ENCODE peak calls at places on chromosomes 4 and X, in eight cellular contexts. F is upper lobe of left lung, Y is GM12878, G is stomach, C is endothelial cell of umbilical vein, Z is transverse colon, L is K562, O is H1. X is an unnamed sample.

GRCh38 chrX:1323315-1323714 is 13.3 kb upstream of the IL3RA start:
- DNase-seq in F (peak), Y (peak), G (peak), C (peak), Z (peak), L (peak), O (peak), X (no peak)

GRCh38 chr4:42654606-42655005 is 2.3 kb downstream of the ATP8A1 start:
- DNase-seq in F (peak), Y (no peak), G (no peak), C (peak), Z (no peak), L (peak), O (no peak), X (no peak)

GRCh38 chr4:38894340-38894982 is 26.9 kb downstream of the FAM114A1 start:
- DNase-seq in F (no peak), Y (no peak), G (no peak), C (no peak), Z (no peak), L (no peak), O (no peak), X (no peak)

GRCh38 chrX:35380808-35381700 is 417.1 kb upstream of the MAGEB16 start:
- DNase-seq in F (no peak), Y (peak), G (no peak), C (peak), Z (no peak), L (no peak), O (no peak), X (no peak)

GRCh38 chr4:55256787-55257186 is 89.3 kb upstream of the SRD5A3 start:
- DNase-seq in F (no peak), Y (no peak), G (no peak), C (peak), Z (no peak), L (no peak), O (no peak), X (no peak)

GRCh38 chrX:103793541-103793932 is 16.9 kb downstream of the PLP1 start:
- DNase-seq in F (no peak), Y (no peak), G (no peak), C (no peak), Z (no peak), L (no peak), O (no peak), X (no peak)

GRCh38 chr4:81620442-81620841 is 148.7 kb upstream of the RASGEF1B start:
- DNase-seq in F (no peak), Y (no peak), G (no peak), C (no peak), Z (no peak), L (no peak), O (no peak), X (no peak)

GRCh38 chrX:97551821-97552220 is 668.1 kb downstream of the RPA4 start:
- DNase-seq in F (no peak), Y (no peak), G (no peak), C (no peak), Z (no peak), L (no peak), O (no peak), X (no peak)

GRCh38 chrX:776529-777230 is 146.1 kb downstream of the SHOX start:
- DNase-seq in F (no peak), Y (no peak), G (peak), C (no peak), Z (no peak), L (no peak), O (no peak), X (no peak)

GRCh38 chr4:172892300-172892699 is 276.3 kb upstream of the GALNT7 start:
- DNase-seq in F (no peak), Y (no peak), G (no peak), C (peak), Z (no peak), L (peak), O (peak), X (no peak)

GRCh38 chr4:143411527-143412480 is 75.1 kb downstream of the GAB1 start:
- DNase-seq in F (no peak), Y (no peak), G (no peak), C (peak), Z (no peak), L (no peak), O (no peak), X (no peak)

GRCh38 chrX:22012051-22012450 is 20.1 kb upstream of the PHEX start:
- DNase-seq in F (no peak), Y (no peak), G (no peak), C (no peak), Z (no peak), L (no peak), O (no peak), X (no peak)

GRCh38 chrX:150771116-150771515 is 77.9 kb downstream of the MTMR1 start:
- DNase-seq in F (no peak), Y (no peak), G (no peak), C (no peak), Z (no peak), L (no peak), O (no peak), X (no peak)

GRCh38 chrX:318068-318738 is 393 bp downstream of the GTPBP6 start:
- DNase-seq in F (peak), Y (peak), G (peak), C (peak), Z (peak), L (peak), O (peak), X (peak)

GRCh38 chr4:185597532-185598188 is 62.4 kb upstream of the PDLIM3 start:
- DNase-seq in F (peak), Y (peak), G (peak), C (peak), Z (peak), L (peak), O (no peak), X (peak)

GRCh38 chr4:86117781-86118302 is 242.0 kb downstream of the MAPK10 start:
- DNase-seq in F (no peak), Y (no peak), G (no peak), C (no peak), Z (no peak), L (no peak), O (no peak), X (no peak)

GRCh38 chr4:102342404-102343074 is 2.7 kb downstream of the SLC39A8 start:
- DNase-seq in F (no peak), Y (no peak), G (no peak), C (no peak), Z (no peak), L (peak), O (no peak), X (no peak)

GRCh38 chr4:98565646-98566403 is 92.6 kb downstream of the TSPAN5 start:
- DNase-seq in F (no peak), Y (no peak), G (no peak), C (no peak), Z (no peak), L (no peak), O (no peak), X (no peak)

GRCh38 chrX:31287861-31288260 is 216.0 kb upstream of the FTHL17 start:
- DNase-seq in F (no peak), Y (no peak), G (no peak), C (no peak), Z (no peak), L (no peak), O (no peak), X (no peak)

GRCh38 chr4:46484881-46485280 is 95.0 kb upstream of the GABRA2 start:
- DNase-seq in F (no peak), Y (no peak), G (no peak), C (no peak), Z (no peak), L (no peak), O (no peak), X (no peak)

GRCh38 chr4:7358100-7358735 is 76.5 kb downstream of the PSAPL1 start:
- DNase-seq in F (peak), Y (no peak), G (peak), C (peak), Z (no peak), L (no peak), O (no peak), X (no peak)

GRCh38 chr4:103634236-103634635 is 85.5 kb downstream of the TACR3 start:
- DNase-seq in F (no peak), Y (no peak), G (no peak), C (no peak), Z (no peak), L (no peak), O (no peak), X (no peak)

GRCh38 chrX:46251755-46252154 is 293.5 kb downstream of the ZNF674 start:
- DNase-seq in F (no peak), Y (no peak), G (no peak), C (no peak), Z (no peak), L (no peak), O (no peak), X (no peak)

GRCh38 chr4:71559957-71560541 is 221.2 kb downstream of the SLC4A4 start:
- DNase-seq in F (no peak), Y (no peak), G (no peak), C (peak), Z (no peak), L (no peak), O (no peak), X (no peak)

GRCh38 chr4:7655549-7656243 is 221.0 kb upstream of the PSAPL1 start:
- DNase-seq in F (no peak), Y (no peak), G (no peak), C (no peak), Z (no peak), L (peak), O (no peak), X (no peak)

GRCh38 chrX:123210252-123210651 is 26.2 kb downstream of the GRIA3 start:
- DNase-seq in F (no peak), Y (no peak), G (no peak), C (no peak), Z (no peak), L (no peak), O (no peak), X (no peak)

GRCh38 chrX:16853537-16853936 is 16.6 kb downstream of the RBBP7 start:
- DNase-seq in F (no peak), Y (no peak), G (no peak), C (no peak), Z (no peak), L (no peak), O (no peak), X (no peak)

GRCh38 chr4:6027392-6027791 is 9.2 kb upstream of the C4orf50 start:
- DNase-seq in F (no peak), Y (no peak), G (no peak), C (no peak), Z (no peak), L (no peak), O (no peak), X (no peak)

GRCh38 chr4:15197005-15197404 is 194.7 kb downstream of the CPEB2 start:
- DNase-seq in F (no peak), Y (no peak), G (no peak), C (peak), Z (no peak), L (peak), O (no peak), X (no peak)

GRCh38 chrX:135910251-135910650 is 16.7 kb downstream of the SAGE1 start:
- DNase-seq in F (no peak), Y (no peak), G (no peak), C (no peak), Z (no peak), L (no peak), O (no peak), X (no peak)

GRCh38 chrX:111040377-111041017 is 55.5 kb upstream of the PAK3 start:
- DNase-seq in F (no peak), Y (no peak), G (no peak), C (no peak), Z (no peak), L (no peak), O (no peak), X (no peak)

GRCh38 chrX:115892787-115893671 is 277.5 kb upstream of the AGTR2 start:
- DNase-seq in F (peak), Y (peak), G (peak), C (no peak), Z (peak), L (peak), O (no peak), X (peak)

GRCh38 chr4:26930964-26931363 is 70.3 kb downstream of the STIM2 start:
- DNase-seq in F (no peak), Y (no peak), G (no peak), C (no peak), Z (no peak), L (peak), O (no peak), X (no peak)

GRCh38 chr4:99649208-99649607 is 8.4 kb downstream of the C4orf54 start:
- DNase-seq in F (no peak), Y (no peak), G (no peak), C (no peak), Z (no peak), L (no peak), O (no peak), X (no peak)

GRCh38 chr4:24236532-24236931 is 346.7 kb upstream of the PPARGC1A start:
- DNase-seq in F (no peak), Y (no peak), G (no peak), C (no peak), Z (no peak), L (no peak), O (no peak), X (no peak)

GRCh38 chr4:23889814-23890269 is at the start of gene PPARGC1A:
- DNase-seq in F (peak), Y (no peak), G (peak), C (no peak), Z (peak), L (no peak), O (no peak), X (no peak)

GRCh38 chr4:117284736-117285135 is 199.4 kb upstream of the TRAM1L1 start:
- DNase-seq in F (no peak), Y (no peak), G (no peak), C (no peak), Z (no peak), L (no peak), O (no peak), X (no peak)

GRCh38 chrX:38871129-38872029 is 70.1 kb downstream of the MID1IP1 start:
- DNase-seq in F (no peak), Y (no peak), G (no peak), C (no peak), Z (no peak), L (no peak), O (no peak), X (no peak)

GRCh38 chrX:103722505-103722904 is 11.8 kb downstream of the TMEM31 start:
- DNase-seq in F (no peak), Y (no peak), G (no peak), C (no peak), Z (no peak), L (no peak), O (no peak), X (no peak)

DNA sequence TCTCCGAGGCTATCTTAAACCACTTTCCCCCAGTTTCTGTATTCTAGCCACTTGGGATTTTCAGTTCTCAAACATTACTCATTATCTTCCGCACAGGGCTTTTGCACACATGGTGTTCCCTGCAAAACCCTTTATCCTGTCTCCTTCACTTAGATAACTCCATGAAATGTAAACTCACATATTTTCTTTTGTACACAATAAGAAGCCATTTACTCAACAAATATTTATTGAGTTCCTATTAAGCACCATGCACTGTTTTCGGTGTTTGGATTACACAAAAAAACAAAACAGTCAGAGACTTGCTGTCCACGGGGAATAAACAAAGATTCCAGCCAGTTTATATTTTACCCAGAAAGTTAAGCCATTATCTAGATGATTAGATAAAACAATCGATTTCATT is 42.5 kb upstream of the UNC5C start:
- DNase-seq in F (no peak), Y (no peak), G (no peak), C (no peak), Z (no peak), L (no peak), O (no peak), X (no peak)
- TF ChIP-seq POLR2AphosphoS5 in F (no peak), Y (no peak), G (no peak), C (no peak), Z (no peak), L (no peak), O (no peak), X (no peak)

DNA sequence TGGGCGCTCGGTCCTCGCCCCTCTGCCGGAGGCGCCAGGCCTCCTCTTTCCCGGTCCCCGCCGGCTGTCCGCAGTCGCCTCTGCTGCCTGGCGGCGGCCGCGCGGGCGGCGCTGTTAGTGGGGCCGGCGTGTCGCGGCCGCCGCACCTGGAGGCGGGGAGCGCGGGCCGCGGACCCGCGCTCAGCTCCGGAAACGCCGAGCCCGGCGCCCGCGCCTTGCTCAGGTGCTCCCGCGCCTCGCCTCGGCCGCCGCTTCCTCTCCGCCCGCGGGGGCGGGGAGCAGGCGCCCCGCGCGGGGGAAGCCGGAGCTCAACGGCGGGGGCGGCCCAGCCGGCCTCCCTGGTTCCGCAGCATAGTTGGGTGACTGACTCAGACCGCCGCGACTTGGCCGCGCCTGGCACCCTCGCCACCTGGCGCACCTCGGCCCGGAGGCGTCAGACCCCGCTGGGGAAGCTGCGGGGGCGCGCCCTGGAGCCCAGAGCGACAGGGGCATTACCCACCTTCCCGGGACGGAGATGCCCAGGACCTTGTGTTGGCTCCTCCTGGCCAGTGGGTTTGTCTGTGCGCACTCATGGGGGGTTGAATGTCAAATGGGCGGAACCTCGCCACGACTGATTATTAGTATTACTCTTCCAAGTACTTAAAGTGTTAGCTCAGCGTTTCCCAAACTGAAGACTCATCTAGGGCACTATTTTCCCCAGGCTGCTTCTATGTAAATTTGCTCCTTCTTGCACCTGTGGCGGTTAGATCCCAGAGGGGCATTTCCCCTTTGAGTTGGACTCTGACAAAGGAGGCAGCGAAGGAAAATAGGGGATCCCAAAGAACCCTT is at the start of gene ARAP2:
- DNase-seq in F (peak), Y (no peak), G (peak), C (no peak), Z (peak), L (peak), O (no peak), X (peak)
- TF ChIP-seq POLR2A in F (peak), Y (peak), G (no peak), C (no peak), Z (peak), L (no peak), O (no peak), X (no peak)

GRCh38 chrX:153932220-153932915 is 2.5 kb downstream of the NAA10 start:
- DNase-seq in F (no peak), Y (no peak), G (no peak), C (no peak), Z (no peak), L (no peak), O (no peak), X (no peak)
- TF ChIP-seq POLR2AphosphoS5 in F (no peak), Y (no peak), G (no peak), C (no peak), Z (no peak), L (no peak), O (no peak), X (no peak)

DNA sequence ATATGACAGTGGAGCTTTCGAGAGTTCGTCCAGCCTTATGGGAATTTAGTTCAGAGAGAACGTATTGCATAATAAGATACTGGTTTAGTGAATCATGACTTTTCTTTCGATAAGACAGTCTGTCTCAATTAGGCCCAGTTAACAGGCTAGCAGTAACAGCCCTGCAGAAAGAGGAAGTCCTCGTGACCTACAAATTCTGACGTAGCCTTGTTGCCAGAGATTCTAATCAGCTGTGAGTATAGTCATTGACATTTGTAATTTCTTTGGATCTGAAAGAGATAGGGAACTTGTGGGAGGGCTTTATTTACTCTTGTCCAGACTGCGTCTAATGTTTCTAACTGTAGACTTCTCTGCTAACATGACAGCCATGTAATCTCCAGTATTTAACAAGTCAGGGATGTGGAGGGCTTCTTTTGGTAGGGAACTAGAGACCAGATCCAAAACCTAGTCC is 15.8 kb downstream of the ART3 start:
- DNase-seq in F (peak), Y (no peak), G (no peak), C (peak), Z (no peak), L (peak), O (no peak), X (peak)
- TF ChIP-seq POLR2A in F (no peak), Y (no peak), G (no peak), C (no peak), Z (no peak), L (no peak), O (no peak), X (no peak)